ENCODE peak calls at places on chromosomes 11 and 22, in five cellular contexts. S is K562, G is HepG2, E is H1, A is GM12878. C is an unnamed sample.

GRCh38 chr11:33147559-33147958 is 13.7 kb downstream of the CSTF3 start:
- DNase-seq in S (no peak), G (no peak), E (no peak), A (no peak), C (no peak)

GRCh38 chr11:9002920-9003572 is 755 bp downstream of the NRIP3 start:
- DNase-seq in S (no peak), G (no peak), E (no peak), A (no peak), C (peak)

GRCh38 chr11:119337581-119338317 is 2.9 kb downstream of the C1QTNF5 start:
- DNase-seq in S (peak), G (no peak), E (no peak), A (no peak), C (peak)

GRCh38 chr22:43539572-43540533 is 128.0 kb downstream of the MPPED1 start:
- DNase-seq in S (no peak), G (no peak), E (no peak), A (no peak), C (no peak)

GRCh38 chr22:28955817-28956216 is 72.4 kb downstream of the ZNRF3 start:
- DNase-seq in S (no peak), G (no peak), E (no peak), A (peak), C (no peak)

GRCh38 chr11:57324886-57325734 is at the start of gene TNKS1BP1:
- DNase-seq in S (peak), G (peak), E (peak), A (peak), C (peak)

GRCh38 chr11:76524461-76524860 is 79.6 kb downstream of the EMSY start:
- DNase-seq in S (no peak), G (peak), E (no peak), A (no peak), C (no peak)

GRCh38 chr22:34877506-34877905 is 188.5 kb upstream of the ISX start:
- DNase-seq in S (no peak), G (no peak), E (no peak), A (no peak), C (no peak)

GRCh38 chr11:44648109-44648508 is 78.7 kb upstream of the TSPAN18 start:
- DNase-seq in S (no peak), G (no peak), E (no peak), A (no peak), C (no peak)

GRCh38 chr11:43035011-43035564 is 276.7 kb upstream of the API5 start:
- DNase-seq in S (no peak), G (no peak), E (no peak), A (no peak), C (no peak)

GRCh38 chr11:47394322-47395224 is 13.8 kb upstream of the SLC39A13 start:
- DNase-seq in S (peak), G (peak), E (no peak), A (no peak), C (no peak)

GRCh38 chr11:26623076-26623666 is 51.1 kb upstream of the MUC15 start:
- DNase-seq in S (no peak), G (no peak), E (no peak), A (no peak), C (no peak)

GRCh38 chr22:26170795-26171194 is 1.5 kb downstream of the SEZ6L start:
- DNase-seq in S (peak), G (no peak), E (no peak), A (no peak), C (peak)

GRCh38 chr11:63558459-63559157 is 4.6 kb downstream of the PLAAT2 start:
- DNase-seq in S (no peak), G (no peak), E (no peak), A (no peak), C (no peak)

GRCh38 chr11:30775123-30775522 is 189.0 kb upstream of the MPPED2 start:
- DNase-seq in S (no peak), G (no peak), E (no peak), A (no peak), C (peak)

GRCh38 chr11:94550513-94550912 is 6.8 kb downstream of the FUT4 start:
- DNase-seq in S (no peak), G (no peak), E (no peak), A (no peak), C (no peak)

GRCh38 chr22:35971418-35972119 is 57.1 kb downstream of the RBFOX2 start:
- DNase-seq in S (no peak), G (peak), E (no peak), A (no peak), C (no peak)

GRCh38 chr11:16997624-16998023 is 16.6 kb downstream of the PLEKHA7 start:
- DNase-seq in S (no peak), G (peak), E (no peak), A (no peak), C (no peak)

GRCh38 chr11:121323208-121323607 is 30.6 kb downstream of the SC5D start:
- DNase-seq in S (no peak), G (no peak), E (no peak), A (no peak), C (peak)

GRCh38 chr11:34405079-34405858 is 33.5 kb upstream of the CAT start:
- DNase-seq in S (no peak), G (no peak), E (no peak), A (peak), C (no peak)

GRCh38 chr11:73439002-73439843 is 63.0 kb downstream of the RELT start:
- DNase-seq in S (no peak), G (peak), E (no peak), A (no peak), C (no peak)

GRCh38 chr11:10026514-10026913 is 267.5 kb downstream of the SBF2 start:
- DNase-seq in S (no peak), G (no peak), E (no peak), A (no peak), C (no peak)

GRCh38 chr11:27124514-27125264 is 84.1 kb downstream of the BBOX1 start:
- DNase-seq in S (no peak), G (peak), E (no peak), A (no peak), C (no peak)

GRCh38 chr22:50112151-50113118 is 22.6 kb downstream of the MOV10L1 start:
- DNase-seq in S (no peak), G (no peak), E (no peak), A (no peak), C (no peak)

GRCh38 chr11:125180413-125181305 is 16.1 kb downstream of the PKNOX2 start:
- DNase-seq in S (no peak), G (no peak), E (no peak), A (no peak), C (no peak)

GRCh38 chr11:61975638-61976419 is 8.4 kb upstream of the FTH1 start:
- DNase-seq in S (no peak), G (no peak), E (no peak), A (no peak), C (no peak)

GRCh38 chr11:94876222-94876621 is 97.1 kb downstream of the CWC15 start:
- DNase-seq in S (no peak), G (no peak), E (no peak), A (no peak), C (no peak)

GRCh38 chr22:22893891-22894739 is 6.5 kb downstream of the IGLL5 start:
- DNase-seq in S (peak), G (no peak), E (no peak), A (no peak), C (peak)

GRCh38 chr11:18578975-18579598 is 9.4 kb downstream of the UEVLD start:
- DNase-seq in S (no peak), G (peak), E (no peak), A (no peak), C (peak)

GRCh38 chr11:12287009-12287373 is 90.4 kb upstream of the PARVA start:
- DNase-seq in S (no peak), G (peak), E (no peak), A (no peak), C (no peak)

GRCh38 chr11:118227865-118228785 is 3.3 kb upstream of the JAML start:
- DNase-seq in S (no peak), G (no peak), E (no peak), A (no peak), C (no peak)

GRCh38 chr11:124075841-124076571 is 34.9 kb upstream of the OR10G7 start:
- DNase-seq in S (no peak), G (no peak), E (no peak), A (no peak), C (peak)

GRCh38 chr11:20353829-20354434 is 9.6 kb upstream of the HTATIP2 start:
- DNase-seq in S (peak), G (peak), E (no peak), A (no peak), C (peak)

GRCh38 chr22:49838771-49839717 is 11.4 kb upstream of the BRD1 start:
- DNase-seq in S (no peak), G (no peak), E (peak), A (peak), C (peak)

GRCh38 chr22:26852176-26852575 is 194.8 kb downstream of the MIAT start:
- DNase-seq in S (peak), G (no peak), E (no peak), A (no peak), C (peak)

GRCh38 chr11:76918941-76919386 is 58.2 kb downstream of the ACER3 start:
- DNase-seq in S (peak), G (peak), E (no peak), A (peak), C (peak)

GRCh38 chr11:78166832-78167469 is 21.5 kb downstream of the KCTD21 start:
- DNase-seq in S (no peak), G (no peak), E (no peak), A (no peak), C (no peak)

GRCh38 chr11:70063121-70063520 is 15.0 kb upstream of the ANO1 start:
- DNase-seq in S (no peak), G (no peak), E (no peak), A (no peak), C (no peak)

GRCh38 chr22:31160328-31160978 is 471 bp downstream of the RNF185 start:
- DNase-seq in S (peak), G (no peak), E (no peak), A (no peak), C (no peak)

GRCh38 chr22:38923463-38924196 is 33.8 kb upstream of the APOBEC3A start:
- DNase-seq in S (peak), G (peak), E (no peak), A (no peak), C (peak)
- H3K4me3 ChIP-seq in S (peak), G (peak), E (no peak), A (no peak), C (no peak)

DNA sequence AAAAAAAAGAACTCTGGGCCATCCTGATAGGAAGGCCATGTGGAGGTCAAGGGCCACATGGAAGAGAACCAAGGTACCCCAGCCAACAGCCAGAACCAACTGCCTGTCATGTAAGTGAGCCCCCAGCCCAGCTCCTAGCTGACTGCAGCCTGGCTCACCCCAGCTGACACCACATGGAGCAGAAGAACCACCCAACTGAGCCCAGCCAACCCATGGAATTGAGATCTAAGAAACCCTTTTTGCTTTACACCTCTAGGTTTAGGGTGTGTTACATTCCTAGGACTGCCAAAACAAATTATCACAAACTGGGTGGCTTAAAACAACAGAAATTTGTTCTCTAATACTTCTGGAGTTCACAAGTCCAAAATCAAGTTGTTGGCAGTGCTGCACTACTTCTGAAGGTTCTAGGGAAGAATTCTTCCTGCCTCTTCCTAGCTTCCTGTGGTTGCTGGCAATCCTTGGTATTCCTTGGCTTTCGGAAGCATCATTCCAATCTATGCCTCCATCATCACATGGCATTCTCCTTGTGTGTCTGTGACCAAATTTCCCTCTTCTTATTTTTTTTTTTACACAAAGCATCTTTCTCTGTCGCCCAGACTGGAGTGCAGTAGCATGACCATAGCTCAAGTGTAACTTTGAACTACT is 4.4 kb downstream of the C11orf86 start:
- DNase-seq in S (no peak), G (no peak), E (no peak), A (no peak), C (no peak)
- TF ChIP-seq CREB1 in S (no peak), G (no peak), E (no peak), A (no peak), C (no peak)

DNA sequence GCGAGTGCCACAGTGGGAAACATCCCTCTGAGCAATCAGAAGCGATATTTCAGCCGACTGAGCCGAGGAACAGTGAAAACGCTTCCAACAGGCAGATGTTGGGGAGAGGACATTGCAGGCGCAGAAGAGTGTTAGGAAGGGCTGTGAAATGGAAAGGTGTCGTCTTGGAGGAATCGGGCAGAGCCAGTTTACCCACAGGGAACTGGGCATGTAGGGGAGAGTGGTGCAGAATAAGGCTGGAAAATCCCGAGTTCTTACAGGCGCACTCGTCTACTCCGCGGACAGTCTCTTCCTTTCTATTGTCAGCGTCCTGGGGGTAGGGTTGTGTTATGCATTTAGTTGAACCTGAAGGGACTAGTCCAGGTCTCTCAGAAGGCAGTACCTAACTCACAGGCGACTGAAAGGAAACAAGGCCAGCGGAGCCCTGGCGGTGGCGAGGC is 1.1 kb upstream of the APLP2 start:
- DNase-seq in S (no peak), G (peak), E (no peak), A (no peak), C (peak)
- H3K4me3 ChIP-seq in S (peak), G (peak), E (peak), A (peak), C (peak)

GRCh38 chr11:312092-312816 is 1.6 kb upstream of the IFITM1 start:
- DNase-seq in S (no peak), G (no peak), E (no peak), A (no peak), C (no peak)
- TF ChIP-seq CREB1 in S (no peak), G (no peak), E (no peak), A (no peak), C (no peak)